ENCODE peak calls at places on chromosomes 1 and 21, in five cellular contexts. C is H54, O is foreskin melanocyte, P is T-helper 2 cell, E is K562. Q is an unnamed sample.

GRCh38 chr1:34128186-34128889 is 36.7 kb downstream of the CSMD2 start:
- DNase-seq in C (peak), O (no peak), P (no peak), E (no peak), Q (no peak)

GRCh38 chr1:2179283-2180013 is 15.1 kb downstream of the FAAP20 start:
- DNase-seq in C (no peak), O (no peak), P (no peak), E (peak), Q (no peak)

GRCh38 chr1:178273707-178274410 is 180.0 kb downstream of the RASAL2 start:
- DNase-seq in C (no peak), O (no peak), P (peak), E (no peak), Q (no peak)

GRCh38 chr1:154572433-154573167 is 5.0 kb downstream of the CHRNB2 start:
- DNase-seq in C (no peak), O (no peak), P (no peak), E (peak), Q (no peak)

GRCh38 chr1:212219679-212220463 is 65.3 kb upstream of the PPP2R5A start:
- DNase-seq in C (no peak), O (no peak), P (no peak), E (no peak), Q (no peak)

GRCh38 chr1:212743901-212744475 is 44.3 kb upstream of the BATF3 start:
- DNase-seq in C (no peak), O (no peak), P (peak), E (no peak), Q (no peak)

GRCh38 chr21:15309721-15310120 is 244.9 kb upstream of the NRIP1 start:
- DNase-seq in C (no peak), O (no peak), P (no peak), E (no peak), Q (no peak)

GRCh38 chr1:204093421-204093717 is 20.5 kb downstream of the SOX13 start:
- DNase-seq in C (no peak), O (no peak), P (no peak), E (no peak), Q (no peak)

GRCh38 chr1:172338295-172338735 is 82.2 kb upstream of the C1orf105 start:
- DNase-seq in C (no peak), O (no peak), P (peak), E (no peak), Q (no peak)

GRCh38 chr1:225611537-225612223 is 41.2 kb downstream of the ENAH start:
- DNase-seq in C (no peak), O (no peak), P (no peak), E (no peak), Q (no peak)

GRCh38 chr1:27555700-27556424 is 48.1 kb downstream of the AHDC1 start:
- DNase-seq in C (no peak), O (no peak), P (peak), E (peak), Q (peak)

GRCh38 chr1:161085165-161085564 is 4.2 kb downstream of the NECTIN4 start:
- DNase-seq in C (no peak), O (no peak), P (no peak), E (no peak), Q (no peak)

GRCh38 chr1:203599875-203600781 is 26.5 kb upstream of the ATP2B4 start:
- DNase-seq in C (no peak), O (peak), P (no peak), E (no peak), Q (no peak)

GRCh38 chr1:27031235-27032118 is 18.8 kb upstream of the TENT5B start:
- DNase-seq in C (peak), O (peak), P (no peak), E (no peak), Q (no peak)

GRCh38 chr1:208081972-208082371 is 162.2 kb downstream of the PLXNA2 start:
- DNase-seq in C (no peak), O (peak), P (no peak), E (peak), Q (no peak)

GRCh38 chr1:234125283-234125682 is 220.8 kb downstream of the SLC35F3 start:
- DNase-seq in C (peak), O (no peak), P (peak), E (peak), Q (no peak)

GRCh38 chr1:86191958-86192357 is 35.4 kb upstream of the COL24A1 start:
- DNase-seq in C (no peak), O (no peak), P (no peak), E (no peak), Q (no peak)

GRCh38 chr1:110187139-110187890 is 22.8 kb upstream of the KCNC4 start:
- DNase-seq in C (no peak), O (peak), P (no peak), E (no peak), Q (no peak)

GRCh38 chr1:60746278-60746761 is 336.0 kb upstream of the NFIA start:
- DNase-seq in C (no peak), O (no peak), P (no peak), E (no peak), Q (no peak)